ENCODE peak calls at places on chromosomes 6 and 20, in four cellular contexts. L is fibroblast of pulmonary artery, O is mesothelial cell of epicardium, H is Kasumi-1. W is an unnamed sample.

GRCh38 chr6:4395386-4395785 is 260.0 kb upstream of the ECI2 start:
- DNase-seq in L (no peak), O (no peak), H (no peak), W (no peak)

GRCh38 chr6:126356526-126356925 is 16.6 kb downstream of the CENPW start:
- DNase-seq in L (no peak), O (no peak), H (no peak), W (no peak)

GRCh38 chr6:5751525-5752252 is 255.0 kb downstream of the NRN1 start:
- DNase-seq in L (peak), O (no peak), H (no peak), W (no peak)

GRCh38 chr6:24901698-24902328 is 33.9 kb downstream of the RIPOR2 start:
- DNase-seq in L (no peak), O (no peak), H (no peak), W (no peak)

GRCh38 chr6:132289761-132290160 is 111.5 kb downstream of the MOXD1 start:
- DNase-seq in L (no peak), O (no peak), H (no peak), W (no peak)

GRCh38 chr6:53593001-53593488 is 48.1 kb upstream of the GCLC start:
- DNase-seq in L (peak), O (no peak), H (peak), W (no peak)

GRCh38 chr20:58308680-58309527 is 611 bp upstream of the RAB22A start:
- DNase-seq in L (peak), O (peak), H (peak), W (peak)

GRCh38 chr20:298755-299391 is 1.5 kb downstream of the ZCCHC3 start:
- DNase-seq in L (no peak), O (no peak), H (no peak), W (no peak)

GRCh38 chr6:89122625-89123024 is 4.8 kb upstream of the SRSF12 start:
- DNase-seq in L (peak), O (no peak), H (peak), W (no peak)

GRCh38 chr6:148852688-148853087 is 105.9 kb downstream of the UST start:
- DNase-seq in L (no peak), O (no peak), H (no peak), W (no peak)

GRCh38 chr6:151095538-151096254 is 144.1 kb upstream of the AKAP12 start:
- DNase-seq in L (no peak), O (no peak), H (no peak), W (no peak)

GRCh38 chr6:63440057-63440456 is 120.3 kb upstream of the LGSN start:
- DNase-seq in L (no peak), O (no peak), H (no peak), W (no peak)

GRCh38 chr6:22717906-22718305 is 148.5 kb downstream of the HDGFL1 start:
- DNase-seq in L (no peak), O (no peak), H (no peak), W (no peak)

GRCh38 chr20:25486377-25486776 is 78.9 kb downstream of the GINS1 start:
- DNase-seq in L (peak), O (no peak), H (peak), W (no peak)

GRCh38 chr20:47993035-47993755 is 207.9 kb upstream of the SULF2 start:
- DNase-seq in L (no peak), O (no peak), H (no peak), W (no peak)

GRCh38 chr6:125316621-125317020 is 14.9 kb upstream of the HDDC2 start:
- DNase-seq in L (no peak), O (no peak), H (no peak), W (no peak)